ENCODE peak calls at places on chromosomes 5 and 9, in ten cellular contexts. U, B, T, Y, N, G, W, X, F and J are unnamed samples.
A peak's percentile ranks its signal among the peaks of the same experiment; 100 is the strongest.

GRCh38 chr9:131868766-131869165 is 128.9 kb upstream of the RAPGEF1 start:
- DNase-seq in G (no peak), U (no peak), F (no peak), N (no peak), B (no peak), Y (no peak), W (no peak), X (no peak), T (no peak), J (no peak)

GRCh38 chr5:133370281-133370890 is 242.0 kb downstream of the FSTL4 start:
- DNase-seq in F (no peak), W (no peak), N (no peak), X (no peak), Y (no peak), T (no peak), G (no peak), B (no peak), U (no peak), J (no peak)

GRCh38 chr9:131500377-131500776 is 2.3 kb upstream of the POMT1 start:
- DNase-seq in F (peak; percentile 81), G (peak; percentile 36), T (peak; percentile 15), U (no peak), X (no peak), W (no peak), N (no peak), B (no peak), Y (no peak), J (peak; percentile 72)

GRCh38 chr5:86671536-86671935 is 53.8 kb downstream of the COX7C start:
- DNase-seq in B (no peak), T (no peak), G (no peak), X (no peak), U (no peak), F (no peak), Y (no peak), N (no peak), W (no peak), J (no peak)

GRCh38 chr9:114012126-114012525 is 66.0 kb downstream of the AMBP start:
- DNase-seq in T (no peak), U (no peak), W (peak; percentile 2), G (no peak), X (no peak), Y (no peak), N (no peak), F (peak; percentile 1), B (no peak), J (no peak)

GRCh38 chr9:79800578-79800977 is 228.8 kb downstream of the TLE4 start:
- DNase-seq in Y (no peak), U (no peak), F (no peak), G (no peak), X (no peak), N (no peak), W (no peak), T (no peak), B (no peak), J (no peak)

GRCh38 chr5:116637149-116637740 is 62.6 kb upstream of the SEMA6A start:
- DNase-seq in B (no peak), W (no peak), X (no peak), U (no peak), N (no peak), Y (no peak), G (no peak), F (no peak), T (no peak), J (no peak)

GRCh38 chr5:150411245-150411979 is 1.3 kb downstream of the CD74 start:
- DNase-seq in W (peak; percentile 53), N (no peak), X (peak; percentile 32), Y (no peak), U (peak; percentile 70), F (peak; percentile 86), G (peak; percentile 41), B (no peak), T (no peak), J (peak; percentile 45)

GRCh38 chr9:5326893-5327548 is 12.7 kb downstream of the RLN1 start:
- DNase-seq in N (no peak), W (no peak), B (peak; percentile 55), T (no peak), G (no peak), U (peak; percentile 90), F (peak; percentile 71), Y (no peak), X (no peak), J (peak; percentile 32)

GRCh38 chr5:125302577-125302976 is 556.1 kb upstream of the ZNF608 start:
- DNase-seq in X (no peak), G (no peak), F (no peak), U (no peak), N (no peak), W (no peak), Y (no peak), T (no peak), B (no peak), J (no peak)

GRCh38 chr5:143495124-143495523 is 91.6 kb upstream of the NR3C1 start:
- DNase-seq in B (no peak), Y (no peak), U (no peak), T (no peak), F (no peak), N (peak; percentile 41), X (no peak), W (no peak), G (no peak), J (no peak)

GRCh38 chr5:136128416-136128935 is 4.2 kb upstream of the SMAD5 start:
- DNase-seq in F (no peak), B (no peak), T (no peak), N (no peak), G (no peak), W (no peak), Y (no peak), X (no peak), U (no peak), J (no peak)

GRCh38 chr9:69079186-69079585 is 43.6 kb downstream of the FXN start:
- DNase-seq in Y (no peak), B (no peak), W (no peak), N (no peak), U (no peak), X (no peak), T (no peak), F (no peak), G (no peak), J (no peak)

GRCh38 chr9:129421371-129421770 is 199.5 kb downstream of the C9orf50 start:
- DNase-seq in N (no peak), W (no peak), X (no peak), T (no peak), B (no peak), Y (no peak), G (no peak), F (no peak), U (no peak), J (no peak)

GRCh38 chr9:98879094-98879957 is 64.4 kb upstream of the COL15A1 start:
- DNase-seq in F (no peak), W (no peak), B (no peak), T (no peak), N (no peak), Y (no peak), G (no peak), X (no peak), U (no peak), J (no peak)

GRCh38 chr9:93826209-93826608 is 128.9 kb downstream of the BARX1 start:
- DNase-seq in N (no peak), X (no peak), Y (no peak), U (peak; percentile 81), W (no peak), T (no peak), B (no peak), G (no peak), F (peak; percentile 56), J (peak; percentile 22)

GRCh38 chr9:134802201-134802795 is 78.3 kb upstream of the FCN2 start:
- DNase-seq in B (no peak), N (no peak), U (no peak), W (no peak), Y (no peak), X (no peak), G (no peak), T (no peak), F (no peak), J (no peak)

GRCh38 chr5:74148321-74148720 is 492.2 kb downstream of the ENC1 start:
- DNase-seq in X (no peak), W (no peak), G (no peak), U (no peak), B (no peak), F (no peak), T (no peak), Y (no peak), N (no peak), J (no peak)

GRCh38 chr9:38393128-38393809 is 767 bp downstream of the ALDH1B1 start:
- DNase-seq in G (no peak), Y (no peak), X (peak; percentile 20), T (peak; percentile 23), F (no peak), U (peak; percentile 16), N (peak; percentile 14), W (no peak), B (no peak), J (no peak)